ENCODE peak calls at places on chromosomes 1 and 21, in four cellular contexts. G is A549, Q is K562, P is SK-N-SH. L is an unnamed sample.

GRCh38 chr1:57010511-57010910 is 44.7 kb upstream of the C8B start:
- DNase-seq in G (no peak), Q (no peak), P (no peak), L (no peak)

GRCh38 chr1:43134068-43134467 is 38.0 kb downstream of the EBNA1BP2 start:
- DNase-seq in G (no peak), Q (peak), P (no peak), L (peak)

GRCh38 chr1:181726608-181727007 is 243.3 kb downstream of the CACNA1E start:
- DNase-seq in G (no peak), Q (no peak), P (no peak), L (no peak)

GRCh38 chr1:36522021-36522420 is 39.3 kb upstream of the CSF3R start:
- DNase-seq in G (no peak), Q (no peak), P (no peak), L (no peak)

GRCh38 chr1:9078035-9078948 is 8.9 kb upstream of the SLC2A5 start:
- DNase-seq in G (peak), Q (no peak), P (no peak), L (no peak)

GRCh38 chr1:32988665-32989064 is 24.1 kb upstream of the RNF19B start:
- DNase-seq in G (no peak), Q (no peak), P (no peak), L (no peak)

GRCh38 chr21:45583831-45584509 is 41.7 kb upstream of the SLC19A1 start:
- DNase-seq in G (no peak), Q (no peak), P (no peak), L (no peak)

GRCh38 chr1:245356891-245357585 is 202.3 kb downstream of the KIF26B start:
- DNase-seq in G (no peak), Q (no peak), P (no peak), L (no peak)

GRCh38 chr1:74180490-74180889 is 17.5 kb downstream of the LRRIQ3 start:
- DNase-seq in G (no peak), Q (no peak), P (no peak), L (no peak)

GRCh38 chr21:44845418-44846200 is 27.7 kb upstream of the SUMO3 start:
- DNase-seq in G (peak), Q (peak), P (peak), L (peak)

GRCh38 chr1:14323665-14324630 is 274.5 kb upstream of the KAZN start:
- DNase-seq in G (no peak), Q (no peak), P (no peak), L (no peak)

GRCh38 chr1:192588546-192588945 is 13.0 kb downstream of the RGS1 start:
- DNase-seq in G (no peak), Q (no peak), P (no peak), L (no peak)

GRCh38 chr1:208349679-208350330 is 105.6 kb upstream of the PLXNA2 start:
- DNase-seq in G (no peak), Q (no peak), P (no peak), L (no peak)

GRCh38 chr1:54355931-54356679 is 50.1 kb downstream of the SSBP3 start:
- DNase-seq in G (no peak), Q (peak), P (peak), L (no peak)

GRCh38 chr1:156515956-156516355 is 15.4 kb upstream of the MEF2D start:
- DNase-seq in G (no peak), Q (no peak), P (no peak), L (no peak)

GRCh38 chr1:48205547-48205946 is 17.0 kb upstream of the SLC5A9 start:
- DNase-seq in G (no peak), Q (no peak), P (no peak), L (no peak)

GRCh38 chr1:48203287-48203900 is 19.1 kb upstream of the SLC5A9 start:
- DNase-seq in G (peak), Q (peak), P (peak), L (peak)

GRCh38 chr1:48200166-48200900 is 22.2 kb upstream of the SLC5A9 start:
- DNase-seq in G (no peak), Q (no peak), P (no peak), L (no peak)

GRCh38 chr1:48198970-48199369 is 23.5 kb upstream of the SLC5A9 start:
- DNase-seq in G (no peak), Q (no peak), P (no peak), L (no peak)

GRCh38 chr1:48202030-48202752 is 20.3 kb upstream of the SLC5A9 start:
- DNase-seq in G (peak), Q (peak), P (peak), L (peak)
- H3K4me2 ChIP-seq in G (no peak), Q (no peak), P (no peak), L (no peak)

GRCh38 chr1:23168462-23169218 is at the start of gene LUZP1:
- DNase-seq in G (peak), Q (peak), P (peak), L (peak)
- TF ChIP-seq REST in G (no peak), Q (peak), P (peak), L (no peak)

DNA sequence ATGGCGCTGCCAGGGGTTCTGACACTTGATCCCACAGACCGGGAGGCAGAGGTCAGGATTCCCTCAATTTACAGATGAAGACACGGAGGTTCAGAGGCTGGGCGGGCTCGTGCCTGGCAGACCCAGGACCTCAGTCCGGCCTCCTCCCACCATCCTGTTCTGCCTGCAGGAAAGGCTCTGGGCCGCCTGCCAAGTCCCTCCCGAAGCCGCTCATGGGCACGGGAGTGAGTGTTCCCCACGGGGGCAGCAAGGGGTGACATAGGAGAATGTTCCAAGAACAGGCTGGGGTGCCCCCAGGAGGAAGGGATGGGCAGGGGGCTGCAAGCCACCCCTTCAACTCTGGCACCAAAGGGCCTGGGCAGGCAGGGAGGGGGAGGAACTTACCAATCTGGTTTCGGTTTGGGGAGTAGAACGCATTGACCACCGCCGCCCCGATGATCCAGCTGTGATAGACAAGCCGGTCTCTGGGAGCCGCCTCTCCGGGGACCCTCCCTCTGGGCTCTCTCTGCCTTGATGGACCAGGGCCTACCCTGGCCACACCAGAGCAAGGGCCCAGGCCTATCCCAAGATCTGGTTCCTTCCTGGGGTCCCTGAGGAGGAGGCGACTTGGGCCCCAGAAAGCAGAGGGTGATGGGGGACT is 7.5 kb downstream of the PRXL2B start:
- DNase-seq in G (no peak), Q (no peak), P (peak), L (no peak)
- H3K4me2 ChIP-seq in G (no peak), Q (no peak), P (no peak), L (no peak)

DNA sequence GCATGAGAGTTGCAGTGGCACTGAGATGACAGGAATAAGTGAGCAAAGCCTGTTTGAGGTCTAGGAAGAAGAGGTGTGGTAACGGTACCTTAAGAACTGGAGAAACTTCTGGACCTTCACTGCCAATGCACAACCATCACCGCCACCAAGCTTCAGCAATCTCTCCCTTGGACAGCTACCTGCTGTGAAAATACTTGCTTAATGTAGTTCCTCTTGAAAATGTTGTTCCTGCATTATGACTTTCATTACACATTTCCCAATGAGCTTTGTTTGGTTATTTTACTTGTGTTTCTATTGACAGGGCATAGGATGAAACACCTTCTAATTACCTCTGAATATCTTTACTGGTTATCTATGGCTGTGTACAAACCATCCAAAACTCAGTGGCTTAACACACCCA is 149.2 kb downstream of the ELAVL4 start:
- DNase-seq in G (no peak), Q (no peak), P (no peak), L (no peak)
- TF ChIP-seq REST in G (no peak), Q (peak), P (peak), L (peak)

GRCh38 chr1:21065851-21066250 is 110.8 kb downstream of the EIF4G3 start:
- DNase-seq in G (no peak), Q (no peak), P (no peak), L (no peak)
- H3K4me2 ChIP-seq in G (no peak), Q (no peak), P (no peak), L (no peak)

GRCh38 chr21:15966216-15966615 is 236.4 kb downstream of the USP25 start:
- DNase-seq in G (no peak), Q (no peak), P (peak), L (no peak)

GRCh38 chr21:15964181-15964855 is 234.5 kb downstream of the USP25 start:
- DNase-seq in G (no peak), Q (no peak), P (no peak), L (no peak)

GRCh38 chr21:15968911-15969310 is 239.1 kb downstream of the USP25 start:
- DNase-seq in G (no peak), Q (no peak), P (no peak), L (no peak)

GRCh38 chr21:15966651-15967050 is 236.9 kb downstream of the USP25 start:
- DNase-seq in G (no peak), Q (no peak), P (no peak), L (no peak)

GRCh38 chr21:15967661-15968060 is 237.9 kb downstream of the USP25 start:
- DNase-seq in G (no peak), Q (no peak), P (no peak), L (peak)
- TF ChIP-seq REST in G (no peak), Q (no peak), P (no peak), L (no peak)

GRCh38 chr1:1020000-1020404 is at the start of gene AGRN:
- DNase-seq in G (no peak), Q (peak), P (peak), L (peak)
- H3K4me2 ChIP-seq in G (peak), Q (peak), P (peak), L (peak)

L was measured in GM23338.